ENCODE peak calls at places on chromosomes 2 and 18, in five cellular contexts. One of them, this sample, is unnamed.

GRCh38 chr18:48325115-48325670 is 84.0 kb downstream of the ZBTB7C start:
- DNase-seq in NCI-H2029: no peak
- DNase-seq in sigmoid colon: no peak
- DNase-seq in NAMALWA: no peak
- DNase-seq in Karpas-422: no peak
- DNase-seq in this sample: no peak

GRCh38 chr2:82837588-82838304 is 1621.3 kb downstream of the SUCLG1 start:
- DNase-seq in NCI-H2029: no peak
- DNase-seq in sigmoid colon: no peak
- DNase-seq in NAMALWA: no peak
- DNase-seq in Karpas-422: no peak
- DNase-seq in this sample: peak

GRCh38 chr2:122100371-122101150 is 345.1 kb downstream of the TSN start:
- DNase-seq in NCI-H2029: no peak
- DNase-seq in sigmoid colon: no peak
- DNase-seq in NAMALWA: no peak
- DNase-seq in Karpas-422: no peak
- DNase-seq in this sample: no peak

GRCh38 chr2:228446732-228447131 is 265.2 kb upstream of the SPHKAP start:
- DNase-seq in NCI-H2029: no peak
- DNase-seq in sigmoid colon: no peak
- DNase-seq in NAMALWA: no peak
- DNase-seq in Karpas-422: peak
- DNase-seq in this sample: peak

GRCh38 chr2:20584045-20584636 is 66.8 kb downstream of the HS1BP3 start:
- DNase-seq in NCI-H2029: no peak
- DNase-seq in sigmoid colon: no peak
- DNase-seq in NAMALWA: no peak
- DNase-seq in Karpas-422: no peak
- DNase-seq in this sample: no peak

GRCh38 chr2:218570850-218571249 is 2.2 kb downstream of the CNOT9 start:
- DNase-seq in NCI-H2029: no peak
- DNase-seq in sigmoid colon: no peak
- DNase-seq in NAMALWA: no peak
- DNase-seq in Karpas-422: no peak
- DNase-seq in this sample: no peak

GRCh38 chr2:205166749-205167148 is 515.6 kb upstream of the NRP2 start:
- DNase-seq in NCI-H2029: no peak
- DNase-seq in sigmoid colon: no peak
- DNase-seq in NAMALWA: no peak
- DNase-seq in Karpas-422: no peak
- DNase-seq in this sample: no peak

GRCh38 chr2:233093721-233094120 is 33.6 kb downstream of the INPP5D start:
- DNase-seq in NCI-H2029: no peak
- DNase-seq in sigmoid colon: peak
- DNase-seq in NAMALWA: no peak
- DNase-seq in Karpas-422: no peak
- DNase-seq in this sample: no peak

GRCh38 chr18:61612517-61612916 is 279.3 kb downstream of the CDH20 start:
- DNase-seq in NCI-H2029: no peak
- DNase-seq in sigmoid colon: no peak
- DNase-seq in NAMALWA: peak
- DNase-seq in Karpas-422: no peak
- DNase-seq in this sample: no peak

GRCh38 chr18:50649821-50650220 is 89.9 kb downstream of the MAPK4 start:
- DNase-seq in NCI-H2029: no peak
- DNase-seq in sigmoid colon: peak
- DNase-seq in NAMALWA: no peak
- DNase-seq in Karpas-422: no peak
- DNase-seq in this sample: no peak

GRCh38 chr2:38666578-38666926 is 638 bp downstream of the GALM start:
- DNase-seq in NCI-H2029: no peak
- DNase-seq in sigmoid colon: no peak
- DNase-seq in NAMALWA: peak
- DNase-seq in Karpas-422: peak
- DNase-seq in this sample: no peak

GRCh38 chr2:157747695-157748370 is 119.2 kb upstream of the ACVR1C start:
- DNase-seq in NCI-H2029: no peak
- DNase-seq in sigmoid colon: peak
- DNase-seq in NAMALWA: no peak
- DNase-seq in Karpas-422: no peak
- DNase-seq in this sample: peak

GRCh38 chr2:53403836-53404413 is 363.7 kb upstream of the CHAC2 start:
- DNase-seq in NCI-H2029: no peak
- DNase-seq in sigmoid colon: no peak
- DNase-seq in NAMALWA: no peak
- DNase-seq in Karpas-422: no peak
- DNase-seq in this sample: peak

GRCh38 chr18:2108581-2108980 is 462.7 kb downstream of the METTL4 start:
- DNase-seq in NCI-H2029: no peak
- DNase-seq in sigmoid colon: no peak
- DNase-seq in NAMALWA: no peak
- DNase-seq in Karpas-422: no peak
- DNase-seq in this sample: no peak

GRCh38 chr2:219876931-219877330 is 249.5 kb downstream of the SLC4A3 start:
- DNase-seq in NCI-H2029: no peak
- DNase-seq in sigmoid colon: no peak
- DNase-seq in NAMALWA: no peak
- DNase-seq in Karpas-422: no peak
- DNase-seq in this sample: no peak

GRCh38 chr2:33038230-33038629 is 91.5 kb downstream of the LTBP1 start:
- DNase-seq in NCI-H2029: no peak
- DNase-seq in sigmoid colon: no peak
- DNase-seq in NAMALWA: no peak
- DNase-seq in Karpas-422: no peak
- DNase-seq in this sample: no peak

GRCh38 chr2:85861650-85862049 is 27.1 kb downstream of the ST3GAL5 start:
- DNase-seq in NCI-H2029: no peak
- DNase-seq in sigmoid colon: no peak
- DNase-seq in NAMALWA: no peak
- DNase-seq in Karpas-422: no peak
- DNase-seq in this sample: no peak

GRCh38 chr2:134778372-134778771 is 59.6 kb upstream of the TMEM163 start:
- DNase-seq in NCI-H2029: no peak
- DNase-seq in sigmoid colon: no peak
- DNase-seq in NAMALWA: no peak
- DNase-seq in Karpas-422: no peak
- DNase-seq in this sample: no peak

GRCh38 chr2:105262662-105263091 is 21.1 kb downstream of the GPR45 start:
- DNase-seq in NCI-H2029: no peak
- DNase-seq in sigmoid colon: no peak
- DNase-seq in NAMALWA: no peak
- DNase-seq in Karpas-422: no peak
- DNase-seq in this sample: no peak

GRCh38 chr2:53880756-53881155 is 21.0 kb upstream of the GPR75 start:
- DNase-seq in NCI-H2029: no peak
- DNase-seq in sigmoid colon: no peak
- DNase-seq in NAMALWA: no peak
- DNase-seq in Karpas-422: no peak
- DNase-seq in this sample: peak

GRCh38 chr18:59691046-59691395 is 6.2 kb downstream of the CCBE1 start:
- DNase-seq in NCI-H2029: peak
- DNase-seq in sigmoid colon: no peak
- DNase-seq in NAMALWA: no peak
- DNase-seq in Karpas-422: no peak
- DNase-seq in this sample: no peak

GRCh38 chr2:159091381-159091780 is 122.9 kb downstream of the TANC1 start:
- DNase-seq in NCI-H2029: no peak
- DNase-seq in sigmoid colon: no peak
- DNase-seq in NAMALWA: no peak
- DNase-seq in Karpas-422: no peak
- DNase-seq in this sample: no peak

GRCh38 chr2:43038034-43038719 is 188.2 kb downstream of the ZFP36L2 start:
- DNase-seq in NCI-H2029: no peak
- DNase-seq in sigmoid colon: no peak
- DNase-seq in NAMALWA: no peak
- DNase-seq in Karpas-422: no peak
- DNase-seq in this sample: no peak

GRCh38 chr2:241490444-241490760 is 18.0 kb downstream of the STK25 start:
- DNase-seq in NCI-H2029: no peak
- DNase-seq in sigmoid colon: no peak
- DNase-seq in NAMALWA: no peak
- DNase-seq in Karpas-422: no peak
- DNase-seq in this sample: no peak

GRCh38 chr2:174580951-174581350 is 16.7 kb downstream of the WIPF1 start:
- DNase-seq in NCI-H2029: no peak
- DNase-seq in sigmoid colon: no peak
- DNase-seq in NAMALWA: no peak
- DNase-seq in Karpas-422: no peak
- DNase-seq in this sample: no peak

GRCh38 chr2:121532347-121532766 is 1.7 kb downstream of the RNU4ATAC start:
- DNase-seq in NCI-H2029: no peak
- DNase-seq in sigmoid colon: no peak
- DNase-seq in NAMALWA: peak
- DNase-seq in Karpas-422: no peak
- DNase-seq in this sample: no peak

GRCh38 chr2:102615620-102616436 is 3.5 kb upstream of the SLC9A2 start:
- DNase-seq in NCI-H2029: peak
- DNase-seq in sigmoid colon: no peak
- DNase-seq in NAMALWA: peak
- DNase-seq in Karpas-422: peak
- DNase-seq in this sample: peak

GRCh38 chr2:227804970-227805369 is 8.7 kb upstream of the CCL20 start:
- DNase-seq in NCI-H2029: no peak
- DNase-seq in sigmoid colon: no peak
- DNase-seq in NAMALWA: no peak
- DNase-seq in Karpas-422: no peak
- DNase-seq in this sample: no peak

This sample was measured in GM04504.